ENCODE peak calls at places on chromosomes 1 and 21, in nine cellular contexts. K, U, H, J, Q, E, X, S and O are unnamed samples. For H3K27me3, the result is how much of the 10 kb centered on the place peaks cover.

GRCh38 chr1:210143465-210144062 is 89.0 kb upstream of the SERTAD4 start:
- DNase-seq in E (peak), J (peak), K (peak), S (peak), U (no peak), Q (peak), H (peak), X (peak), O (peak)

GRCh38 chr1:3219005-3219724 is 150.2 kb downstream of the PRDM16 start:
- DNase-seq in E (peak), S (peak), Q (no peak), K (peak), U (no peak), J (peak), H (no peak), X (no peak), O (peak)

GRCh38 chr21:38562182-38562581 is 63.9 kb upstream of the ERG start:
- DNase-seq in U (no peak), S (no peak), Q (no peak), K (no peak), E (no peak), X (no peak), H (no peak), J (no peak), O (no peak)

GRCh38 chr1:205283270-205284147 is 38.0 kb downstream of the NUAK2 start:
- DNase-seq in J (no peak), U (no peak), X (no peak), Q (no peak), S (no peak), K (no peak), E (no peak), H (no peak), O (no peak)

GRCh38 chr1:2547210-2548067 is 8.7 kb upstream of the TNFRSF14 start:
- DNase-seq in S (no peak), E (no peak), J (peak), Q (peak), K (no peak), X (no peak), H (no peak), U (no peak), O (no peak)

GRCh38 chr1:61337471-61337870 is 255.1 kb downstream of the NFIA start:
- DNase-seq in E (no peak), H (no peak), S (no peak), U (no peak), X (no peak), Q (no peak), K (no peak), J (no peak), O (no peak)

GRCh38 chr21:36320421-36321324 is 676 bp downstream of the MORC3 start:
- DNase-seq in Q (peak), K (peak), U (no peak), H (peak), E (peak), S (peak), J (peak), X (peak), O (peak)

GRCh38 chr1:23664837-23665795 is 26.5 kb upstream of the RPL11 start:
- DNase-seq in E (peak), J (peak), S (peak), H (peak), K (peak), X (no peak), Q (peak), U (no peak), O (no peak)

GRCh38 chr1:153288634-153289275 is 24.0 kb downstream of the PGLYRP3 start:
- DNase-seq in U (peak), E (peak), K (peak), H (peak), S (no peak), Q (peak), J (no peak), X (no peak), O (no peak)

GRCh38 chr1:150560011-150560438 is 10.8 kb downstream of the ADAMTSL4 start:
- DNase-seq in J (peak), E (peak), Q (peak), S (peak), K (peak), X (no peak), H (peak), U (no peak), O (peak)

GRCh38 chr21:34204481-34205439 is 131.4 kb downstream of the MRPS6 start:
- DNase-seq in H (no peak), S (no peak), K (peak), X (no peak), Q (no peak), U (no peak), J (no peak), E (peak), O (no peak)

GRCh38 chr1:186535388-186536133 is 74.6 kb upstream of the PDC start:
- DNase-seq in K (no peak), H (no peak), S (no peak), J (no peak), E (no peak), Q (no peak), X (peak), U (no peak), O (no peak)

GRCh38 chr1:923991-924618 is 382 bp downstream of the SAMD11 start:
- DNase-seq in E (no peak), H (no peak), S (no peak), X (no peak), J (no peak), U (no peak), K (peak), Q (no peak), O (no peak)

GRCh38 chr21:15276243-15276642 is 211.4 kb upstream of the NRIP1 start:
- DNase-seq in J (no peak), X (no peak), Q (no peak), S (no peak), U (no peak), E (no peak), K (no peak), H (no peak), O (no peak)

GRCh38 chr21:15843766-15844165 is 114.0 kb downstream of the USP25 start:
- DNase-seq in K (no peak), H (no peak), X (no peak), E (no peak), U (no peak), J (no peak), Q (no peak), S (no peak), O (no peak)

GRCh38 chr21:34947122-34947534 is 102.0 kb downstream of the RUNX1 start:
- DNase-seq in E (no peak), X (no peak), J (no peak), S (no peak), U (no peak), H (no peak), Q (no peak), K (no peak), O (no peak)

GRCh38 chr1:74963120-74963519 is 171.1 kb upstream of the LHX8 start:
- DNase-seq in E (peak), S (no peak), K (no peak), X (no peak), H (no peak), Q (no peak), U (no peak), J (no peak), O (no peak)

GRCh38 chr1:99599678-99600175 is 46.2 kb upstream of the PALMD start:
- DNase-seq in X (peak), H (peak), J (no peak), K (no peak), E (peak), U (peak), Q (no peak), S (peak), O (no peak)

GRCh38 chr1:117051224-117052064 is 8.7 kb upstream of the TTF2 start:
- DNase-seq in Q (peak), E (no peak), J (no peak), S (no peak), K (no peak), U (no peak), X (no peak), H (no peak), O (no peak)

GRCh38 chr1:24535021-24535424 is 20.9 kb upstream of the NCMAP start:
- DNase-seq in K (no peak), E (no peak), J (no peak), U (no peak), S (no peak), H (no peak), Q (peak), X (no peak), O (no peak)

GRCh38 chr1:87706779-87707228 is 378.1 kb downstream of the LMO4 start:
- DNase-seq in H (no peak), Q (no peak), K (no peak), S (no peak), U (no peak), J (no peak), X (no peak), E (no peak), O (no peak)

GRCh38 chr1:202217516-202217915 is 23.9 kb downstream of the LGR6 start:
- DNase-seq in E (no peak), S (no peak), Q (no peak), X (no peak), J (no peak), H (no peak), U (no peak), K (no peak), O (no peak)
- H3K27me3 ChIP-seq in E (under half), S (under half), Q (under half), X (half or more), J (under half), H (half or more), U (under half), K (half or more), O (under half)

DNA sequence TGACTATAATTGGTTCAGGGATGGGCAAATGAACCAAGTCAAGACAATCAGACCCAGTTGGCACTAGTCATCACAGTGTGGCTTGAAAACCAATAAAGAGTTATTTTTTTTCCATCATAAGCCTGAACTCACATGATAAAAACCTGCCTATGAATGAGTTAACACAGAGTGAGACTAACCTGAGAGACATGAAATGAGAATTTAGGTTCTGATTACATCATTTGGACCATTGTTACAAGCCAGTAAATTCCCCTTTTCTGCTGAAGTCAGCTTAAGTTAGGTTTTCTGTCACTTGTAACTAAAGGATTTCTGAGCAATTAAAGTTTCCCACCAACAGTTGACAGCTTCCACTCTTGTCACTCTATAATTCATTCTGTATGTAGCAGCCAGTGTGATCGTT is 9.6 kb upstream of the RSBN1 start:
- DNase-seq in S (no peak), K (no peak), Q (no peak), J (no peak), H (no peak), E (no peak), U (no peak), X (no peak), O (no peak)
- H3K27ac ChIP-seq in S (no peak), K (no peak), Q (no peak), J (no peak), H (no peak), E (no peak), U (no peak), X (no peak), O (no peak)

GRCh38 chr21:39934895-39935294 is 67.7 kb downstream of the PCP4 start:
- DNase-seq in E (peak), H (no peak), J (no peak), U (no peak), Q (no peak), X (no peak), S (no peak), K (no peak), O (no peak)
- H3K27me3 ChIP-seq in E (under half), H (under half), J (under half), U (under half), Q (under half), X (under half), S (under half), K (under half), O (under half)

GRCh38 chr1:27513521-27513920 is 23.6 kb upstream of the WASF2 start:
- DNase-seq in J (no peak), K (no peak), E (no peak), Q (no peak), H (no peak), X (no peak), S (no peak), U (no peak), O (no peak)
- H3K27ac ChIP-seq in J (no peak), K (no peak), E (no peak), Q (no peak), H (no peak), X (no peak), S (peak), U (no peak), O (no peak)

GRCh38 chr21:41530366-41530765 is 22.4 kb upstream of the TMPRSS2 start:
- DNase-seq in K (no peak), E (no peak), X (no peak), U (no peak), S (no peak), J (no peak), Q (no peak), H (no peak), O (no peak)
- H3K27me3 ChIP-seq in K (under half), E (under half), X (under half), U (under half), S (under half), J (under half), Q (under half), H (under half), O (under half)

DNA sequence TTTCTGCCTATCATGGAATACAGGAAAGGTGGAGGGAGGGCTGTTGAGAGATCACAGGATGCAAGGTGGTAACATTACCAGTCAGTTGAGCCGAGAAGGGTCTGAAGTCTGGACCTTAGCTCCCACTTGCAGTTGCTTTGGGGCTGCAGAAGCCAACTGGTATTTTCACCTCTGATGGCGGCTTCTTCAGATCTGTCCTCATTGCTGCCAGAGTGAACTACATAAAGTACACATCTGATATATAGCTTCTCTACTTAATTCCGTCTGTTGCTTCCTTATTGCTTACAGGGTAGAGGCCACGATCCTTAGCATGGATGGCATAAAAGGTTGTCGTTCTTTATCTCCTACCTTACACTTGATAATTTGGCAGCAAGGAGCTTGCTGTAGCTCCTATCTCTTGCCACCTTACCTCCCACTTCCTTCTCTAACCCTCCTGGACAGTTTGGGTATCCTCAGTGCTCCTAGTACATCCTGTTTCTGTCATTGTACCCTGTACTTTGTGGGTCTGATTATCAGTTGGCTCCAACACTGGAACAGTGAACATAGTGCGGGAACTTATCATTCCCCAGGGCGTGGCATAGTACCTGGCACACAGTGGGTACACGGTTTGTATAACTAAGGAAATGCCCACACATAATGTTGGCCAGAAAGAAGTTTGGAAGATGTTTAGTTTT is 30.9 kb upstream of the NBL1 start:
- DNase-seq in U (no peak), H (no peak), E (no peak), X (no peak), S (no peak), Q (no peak), J (no peak), K (no peak), O (no peak)
- H3K27ac ChIP-seq in U (no peak), H (no peak), E (no peak), X (no peak), S (no peak), Q (no peak), J (no peak), K (no peak), O (no peak)

DNA sequence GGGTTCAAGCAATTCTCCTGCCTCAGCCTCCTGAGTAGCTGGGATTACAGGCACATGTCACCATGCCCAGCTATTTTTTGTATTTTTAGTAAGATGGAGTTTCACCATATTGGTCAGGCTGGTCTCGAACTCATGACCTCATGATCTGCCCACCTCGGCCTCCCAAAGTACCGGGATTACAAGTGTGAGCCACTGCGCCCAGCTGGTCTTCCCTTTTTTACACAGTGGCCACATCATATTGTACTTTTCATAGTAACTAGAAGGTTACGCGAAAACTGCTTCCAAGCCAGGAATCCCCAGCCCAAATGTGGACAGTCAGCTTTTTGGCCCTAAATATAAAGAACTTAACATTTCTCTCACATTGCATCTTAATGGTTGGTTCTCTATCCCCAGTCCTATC is 4.2 kb downstream of the VASH2 start:
- DNase-seq in H (no peak), U (no peak), Q (no peak), K (no peak), J (no peak), E (no peak), S (no peak), X (no peak), O (no peak)
- H3K27me3 ChIP-seq in H (under half), U (under half), Q (under half), K (under half), J (under half), E (under half), S (under half), X (under half), O (under half)

GRCh38 chr1:89844860-89845259 is 24.0 kb downstream of the LRRC8D start:
- DNase-seq in S (no peak), H (no peak), J (no peak), E (no peak), Q (no peak), X (no peak), K (no peak), U (no peak), O (no peak)

GRCh38 chr1:89841507-89841906 is 20.7 kb downstream of the LRRC8D start:
- DNase-seq in U (no peak), H (no peak), S (no peak), Q (no peak), E (no peak), X (no peak), J (no peak), K (no peak), O (no peak)

GRCh38 chr1:89844236-89844807 is 23.5 kb downstream of the LRRC8D start:
- DNase-seq in Q (peak), K (no peak), S (no peak), J (no peak), H (no peak), U (no peak), X (no peak), E (no peak), O (no peak)

GRCh38 chr1:89843279-89844121 is 22.7 kb downstream of the LRRC8D start:
- DNase-seq in U (no peak), H (no peak), E (peak), K (peak), X (no peak), J (peak), S (peak), Q (peak), O (peak)

DNA sequence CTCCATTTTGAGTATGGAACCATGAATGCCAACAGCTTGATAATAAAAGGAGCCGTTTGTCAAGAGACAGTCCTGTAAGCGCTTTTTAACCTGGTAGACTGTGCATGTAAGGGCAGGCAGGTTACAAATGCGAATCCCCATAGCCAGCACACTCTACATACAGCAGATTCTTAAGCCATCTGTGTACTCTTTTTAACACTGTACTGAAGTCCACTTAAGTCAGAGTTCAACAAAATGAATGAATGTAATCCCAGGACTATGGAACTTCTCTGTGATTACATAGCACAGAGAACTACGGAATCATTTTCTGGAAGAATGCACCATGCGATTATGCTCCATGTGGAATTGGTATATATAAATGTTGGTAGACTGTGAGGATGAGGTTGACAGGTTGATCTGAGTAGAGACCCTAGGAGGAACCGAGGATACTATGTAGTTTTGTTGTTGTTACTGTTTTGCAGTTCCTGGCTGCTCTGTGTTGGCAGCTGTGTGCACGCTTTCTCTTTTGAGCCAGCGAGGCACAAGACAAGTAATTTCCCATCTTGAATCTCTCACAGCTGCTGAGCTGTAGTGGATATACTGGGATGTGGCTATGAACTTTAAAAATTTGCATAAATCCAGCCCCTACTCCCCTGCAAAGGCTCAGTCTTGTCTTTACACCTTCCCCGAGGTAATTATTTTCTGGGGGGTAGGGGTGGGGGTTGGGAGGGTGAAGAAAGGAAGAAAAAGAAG is 21.9 kb downstream of the LRRC8D start:
- DNase-seq in S (peak), U (no peak), Q (no peak), J (no peak), H (no peak), E (peak), X (no peak), K (peak), O (no peak)
- H3K27ac ChIP-seq in S (peak), U (peak), Q (peak), J (peak), H (peak), E (peak), X (no peak), K (peak), O (peak)